ENCODE peak calls at places on chromosomes 7 and 10, in six cellular contexts. Q, O, E, H, M and A are unnamed samples.

GRCh38 chr7:87414400-87415188 is 60.9 kb downstream of the ABCB4 start:
- DNase-seq in M (no peak), E (no peak), Q (no peak), H (peak), O (no peak), A (no peak)

GRCh38 chr10:105188737-105189463 is 547.8 kb downstream of the SORCS3 start:
- DNase-seq in Q (no peak), O (no peak), E (no peak), M (no peak), H (no peak), A (no peak)

GRCh38 chr10:12191715-12192114 is 4.0 kb downstream of the NUDT5 start:
- DNase-seq in M (no peak), E (no peak), Q (no peak), H (no peak), O (no peak), A (no peak)

GRCh38 chr10:111440501-111440900 is 363.7 kb downstream of the ADRA2A start:
- DNase-seq in H (no peak), Q (no peak), O (no peak), E (no peak), M (no peak), A (no peak)

GRCh38 chr7:129951076-129952011 is 1.4 kb downstream of the UBE2H start:
- DNase-seq in H (no peak), M (peak), Q (no peak), E (no peak), O (no peak), A (no peak)

GRCh38 chr10:114987995-114988394 is 50.0 kb downstream of the TRUB1 start:
- DNase-seq in M (no peak), Q (no peak), H (no peak), E (no peak), O (no peak), A (no peak)

GRCh38 chr10:123995461-123996131 is 97.8 kb downstream of the CHST15 start:
- DNase-seq in E (peak), O (peak), H (no peak), Q (peak), M (peak), A (no peak)

GRCh38 chr7:37105762-37106161 is 342.9 kb downstream of the ELMO1 start:
- DNase-seq in Q (no peak), M (no peak), E (no peak), O (no peak), H (no peak), A (no peak)

GRCh38 chr10:86951184-86951761 is 6.1 kb downstream of the MMRN2 start:
- DNase-seq in Q (no peak), O (no peak), E (no peak), M (no peak), H (no peak), A (no peak)

GRCh38 chr10:15585303-15585715 is 134.4 kb downstream of the ITGA8 start:
- DNase-seq in O (no peak), M (peak), H (peak), Q (peak), E (peak), A (peak)

GRCh38 chr10:90960355-90960814 is 39.5 kb upstream of the ANKRD1 start:
- DNase-seq in Q (no peak), O (no peak), H (peak), M (no peak), E (peak), A (no peak)

GRCh38 chr10:118243907-118244306 is 98.2 kb downstream of the FAM204A start:
- DNase-seq in O (no peak), H (no peak), M (no peak), Q (no peak), E (no peak), A (no peak)

GRCh38 chr10:129104266-129105045 is 362.6 kb upstream of the MGMT start:
- DNase-seq in E (no peak), H (no peak), Q (no peak), O (no peak), M (no peak), A (no peak)

GRCh38 chr7:154308928-154309327 is 256.7 kb downstream of the DPP6 start:
- DNase-seq in E (no peak), H (no peak), M (no peak), Q (no peak), O (no peak), A (no peak)

GRCh38 chr7:90655566-90655965 is 59.4 kb downstream of the CDK14 start:
- DNase-seq in H (no peak), M (no peak), O (no peak), Q (no peak), E (no peak), A (no peak)

GRCh38 chr10:109647627-109648026 is 275.7 kb downstream of the XPNPEP1 start:
- DNase-seq in O (no peak), H (no peak), E (no peak), Q (no peak), M (no peak), A (no peak)
- TF ChIP-seq CTCF in O (no peak), H (no peak), E (no peak), Q (no peak), M (peak), A (no peak)

GRCh38 chr7:38306914-38307313 is 33.5 kb upstream of the TARP start:
- DNase-seq in Q (no peak), E (no peak), O (no peak), M (no peak), H (no peak), A (no peak)

GRCh38 chr7:38303866-38304265 is 30.4 kb upstream of the TARP start:
- DNase-seq in E (no peak), O (no peak), M (no peak), Q (no peak), H (no peak), A (no peak)

GRCh38 chr7:38307640-38308039 is 34.2 kb upstream of the TARP start:
- DNase-seq in M (no peak), O (no peak), E (no peak), H (no peak), Q (no peak), A (no peak)

GRCh38 chr7:38309555-38309954 is 36.1 kb upstream of the TARP start:
- DNase-seq in M (no peak), Q (no peak), E (no peak), H (no peak), O (no peak), A (no peak)

GRCh38 chr7:38306136-38306535 is 32.7 kb upstream of the TARP start:
- DNase-seq in Q (no peak), H (no peak), E (no peak), M (no peak), O (no peak), A (no peak)
- TF ChIP-seq CTCF in Q (no peak), H (no peak), E (no peak), M (no peak), O (no peak), A (no peak)

GRCh38 chr7:44486693-44487092 is 3.8 kb downstream of the NUDCD3 start:
- DNase-seq in H (no peak), Q (no peak), M (no peak), E (no peak), O (no peak), A (no peak)

GRCh38 chr7:44489955-44490350 is 505 bp downstream of the NUDCD3 start:
- DNase-seq in O (no peak), M (no peak), E (no peak), H (no peak), Q (no peak), A (no peak)

GRCh38 chr7:44488955-44489354 is 1.5 kb downstream of the NUDCD3 start:
- DNase-seq in H (no peak), E (no peak), O (no peak), Q (no peak), M (no peak), A (no peak)

GRCh38 chr7:44491229-44491628 is 771 bp upstream of the NUDCD3 start:
- DNase-seq in M (no peak), E (no peak), Q (no peak), O (no peak), H (no peak), A (no peak)

GRCh38 chr7:44490351-44491200 is at the start of gene NUDCD3:
- DNase-seq in H (peak), O (peak), Q (peak), E (peak), M (peak), A (peak)
- TF ChIP-seq CTCF in H (no peak), O (no peak), Q (peak), E (no peak), M (peak), A (no peak)

GRCh38 chr10:65808687-65809333 is 1117.0 kb upstream of the LRRTM3 start:
- DNase-seq in Q (no peak), M (no peak), E (no peak), O (no peak), H (no peak), A (no peak)
- TF ChIP-seq CTCF in Q (no peak), M (no peak), E (no peak), O (no peak), H (no peak), A (no peak)

GRCh38 chr10:101492814-101493213 is 95.2 kb downstream of the POLL start:
- DNase-seq in M (no peak), E (no peak), H (no peak), Q (no peak), O (no peak), A (no peak)

GRCh38 chr10:101494650-101495049 is 93.4 kb downstream of the POLL start:
- DNase-seq in H (no peak), O (no peak), M (no peak), E (no peak), Q (no peak), A (no peak)

GRCh38 chr10:101493249-101493648 is 94.8 kb downstream of the POLL start:
- DNase-seq in H (no peak), O (no peak), Q (no peak), E (no peak), M (no peak), A (no peak)

GRCh38 chr10:101493782-101494281 is 94.2 kb downstream of the POLL start:
- DNase-seq in H (no peak), M (no peak), Q (no peak), E (no peak), O (no peak), A (no peak)

GRCh38 chr10:101495324-101495925 is 92.6 kb downstream of the POLL start:
- DNase-seq in E (no peak), O (no peak), Q (no peak), M (no peak), H (peak), A (no peak)
- TF ChIP-seq CTCF in E (no peak), O (no peak), Q (peak), M (peak), H (peak), A (no peak)

GRCh38 chr10:43407576-43408330 is 1.2 kb downstream of the HNRNPF start:
- DNase-seq in O (peak), Q (peak), M (peak), H (peak), E (peak), A (peak)
- TF ChIP-seq CTCF in O (no peak), Q (peak), M (peak), H (peak), E (no peak), A (peak)

GRCh38 chr10:119461380-119461779 is 81.1 kb downstream of the RGS10 start:
- DNase-seq in O (no peak), Q (peak), H (no peak), E (peak), M (no peak), A (no peak)
- TF ChIP-seq CTCF in O (no peak), Q (no peak), H (no peak), E (no peak), M (no peak), A (no peak)

GRCh38 chr10:20726381-20726780 is 170.7 kb downstream of the NEBL start:
- DNase-seq in M (no peak), Q (no peak), O (no peak), E (no peak), H (no peak), A (no peak)
- TF ChIP-seq CTCF in M (no peak), Q (no peak), O (no peak), E (no peak), H (no peak), A (no peak)